ENCODE peak calls at places on chromosomes 3 and 15, in eight cellular contexts. One of them, this sample, is unnamed. For H3K4me1 and H3K9me3, the result is how much of the 10 kb centered on the place peaks cover.

GRCh38 chr3:96863129-96863740 is 48.8 kb downstream of the EPHA6 start:
- DNase-seq in right lobe of liver: no peak
- DNase-seq in A549: no peak
- DNase-seq in heart left ventricle: no peak
- DNase-seq in K562: no peak
- DNase-seq in heart right ventricle: no peak
- DNase-seq in lower lobe of right lung: no peak
- DNase-seq in MM.1S: peak
- DNase-seq in this sample: no peak

GRCh38 chr15:98648654-98649537 is 557 bp downstream of the IGF1R start:
- DNase-seq in right lobe of liver: peak
- DNase-seq in A549: no peak
- DNase-seq in heart left ventricle: peak
- DNase-seq in K562: peak
- DNase-seq in heart right ventricle: peak
- DNase-seq in lower lobe of right lung: peak
- DNase-seq in MM.1S: peak
- DNase-seq in this sample: peak

GRCh38 chr15:65088643-65089021 is 12.1 kb downstream of the KBTBD13 start:
- DNase-seq in right lobe of liver: peak
- DNase-seq in A549: no peak
- DNase-seq in heart left ventricle: no peak
- DNase-seq in K562: no peak
- DNase-seq in heart right ventricle: no peak
- DNase-seq in lower lobe of right lung: no peak
- DNase-seq in MM.1S: no peak
- DNase-seq in this sample: no peak

GRCh38 chr3:127480196-127480933 is 110.2 kb downstream of the TPRA1 start:
- DNase-seq in right lobe of liver: peak
- DNase-seq in A549: no peak
- DNase-seq in heart left ventricle: no peak
- DNase-seq in K562: no peak
- DNase-seq in heart right ventricle: no peak
- DNase-seq in lower lobe of right lung: no peak
- DNase-seq in MM.1S: no peak
- DNase-seq in this sample: no peak

GRCh38 chr15:31257286-31257685 is 69.3 kb upstream of the KLF13 start:
- DNase-seq in right lobe of liver: no peak
- DNase-seq in A549: no peak
- DNase-seq in heart left ventricle: no peak
- DNase-seq in K562: no peak
- DNase-seq in heart right ventricle: no peak
- DNase-seq in lower lobe of right lung: no peak
- DNase-seq in MM.1S: peak
- DNase-seq in this sample: no peak

GRCh38 chr15:53448215-53449001 is 311.1 kb downstream of the WDR72 start:
- DNase-seq in right lobe of liver: no peak
- DNase-seq in A549: no peak
- DNase-seq in heart left ventricle: no peak
- DNase-seq in K562: no peak
- DNase-seq in heart right ventricle: no peak
- DNase-seq in lower lobe of right lung: no peak
- DNase-seq in MM.1S: peak
- DNase-seq in this sample: no peak

GRCh38 chr15:64246364-64247189 is 83.8 kb upstream of the PPIB start:
- DNase-seq in right lobe of liver: no peak
- DNase-seq in A549: peak
- DNase-seq in heart left ventricle: no peak
- DNase-seq in K562: peak
- DNase-seq in heart right ventricle: no peak
- DNase-seq in lower lobe of right lung: no peak
- DNase-seq in MM.1S: peak
- DNase-seq in this sample: no peak

GRCh38 chr15:90063733-90064247 is 38.5 kb downstream of the IDH2 start:
- DNase-seq in right lobe of liver: no peak
- DNase-seq in A549: no peak
- DNase-seq in heart left ventricle: peak
- DNase-seq in K562: peak
- DNase-seq in heart right ventricle: peak
- DNase-seq in lower lobe of right lung: peak
- DNase-seq in MM.1S: no peak
- DNase-seq in this sample: no peak

GRCh38 chr3:58164916-58165821 is 45.6 kb downstream of the DNASE1L3 start:
- DNase-seq in right lobe of liver: no peak
- DNase-seq in A549: no peak
- DNase-seq in heart left ventricle: no peak
- DNase-seq in K562: no peak
- DNase-seq in heart right ventricle: no peak
- DNase-seq in lower lobe of right lung: no peak
- DNase-seq in MM.1S: no peak
- DNase-seq in this sample: no peak

GRCh38 chr3:180934638-180935037 is 22.2 kb downstream of the FXR1 start:
- DNase-seq in right lobe of liver: no peak
- DNase-seq in A549: no peak
- DNase-seq in heart left ventricle: no peak
- DNase-seq in K562: no peak
- DNase-seq in heart right ventricle: no peak
- DNase-seq in lower lobe of right lung: no peak
- DNase-seq in MM.1S: no peak
- DNase-seq in this sample: no peak

GRCh38 chr15:92438471-92438870 is 44.8 kb downstream of the ST8SIA2 start:
- DNase-seq in right lobe of liver: no peak
- DNase-seq in A549: no peak
- DNase-seq in heart left ventricle: no peak
- DNase-seq in K562: no peak
- DNase-seq in heart right ventricle: no peak
- DNase-seq in lower lobe of right lung: no peak
- DNase-seq in MM.1S: no peak
- DNase-seq in this sample: no peak

GRCh38 chr3:133595341-133595740 is 21.9 kb downstream of the CDV3 start:
- DNase-seq in right lobe of liver: no peak
- DNase-seq in A549: no peak
- DNase-seq in heart left ventricle: no peak
- DNase-seq in K562: no peak
- DNase-seq in heart right ventricle: no peak
- DNase-seq in lower lobe of right lung: no peak
- DNase-seq in MM.1S: no peak
- DNase-seq in this sample: no peak

GRCh38 chr3:354433-354832 is 157.9 kb downstream of the CHL1 start:
- DNase-seq in right lobe of liver: no peak
- DNase-seq in A549: peak
- DNase-seq in heart left ventricle: no peak
- DNase-seq in K562: peak
- DNase-seq in heart right ventricle: no peak
- DNase-seq in lower lobe of right lung: no peak
- DNase-seq in MM.1S: peak
- DNase-seq in this sample: peak

GRCh38 chr3:11749486-11749885 is 97.2 kb downstream of the TAMM41 start:
- DNase-seq in right lobe of liver: no peak
- DNase-seq in A549: no peak
- DNase-seq in heart left ventricle: no peak
- DNase-seq in K562: no peak
- DNase-seq in heart right ventricle: no peak
- DNase-seq in lower lobe of right lung: no peak
- DNase-seq in MM.1S: no peak
- DNase-seq in this sample: no peak

GRCh38 chr3:11014253-11014652 is 21.7 kb downstream of the SLC6A1 start:
- DNase-seq in right lobe of liver: no peak
- DNase-seq in A549: no peak
- DNase-seq in heart left ventricle: no peak
- DNase-seq in K562: peak
- DNase-seq in heart right ventricle: no peak
- DNase-seq in lower lobe of right lung: no peak
- DNase-seq in MM.1S: no peak
- DNase-seq in this sample: no peak

GRCh38 chr3:12759097-12759679 is at the start of gene TMEM40:
- DNase-seq in right lobe of liver: no peak
- DNase-seq in A549: no peak
- DNase-seq in heart left ventricle: no peak
- DNase-seq in K562: no peak
- DNase-seq in heart right ventricle: no peak
- DNase-seq in lower lobe of right lung: no peak
- DNase-seq in MM.1S: no peak
- DNase-seq in this sample: no peak

GRCh38 chr3:169581633-169582032 is 81.9 kb downstream of the MECOM start:
- DNase-seq in right lobe of liver: no peak
- DNase-seq in A549: no peak
- DNase-seq in heart left ventricle: no peak
- DNase-seq in K562: no peak
- DNase-seq in heart right ventricle: no peak
- DNase-seq in lower lobe of right lung: no peak
- DNase-seq in MM.1S: no peak
- DNase-seq in this sample: no peak

GRCh38 chr3:134941820-134942219 is 146.8 kb downstream of the EPHB1 start:
- DNase-seq in right lobe of liver: no peak
- DNase-seq in A549: no peak
- DNase-seq in heart left ventricle: no peak
- DNase-seq in K562: no peak
- DNase-seq in heart right ventricle: no peak
- DNase-seq in lower lobe of right lung: no peak
- DNase-seq in MM.1S: no peak
- DNase-seq in this sample: no peak

GRCh38 chr3:134937256-134938023 is 142.4 kb downstream of the EPHB1 start:
- DNase-seq in right lobe of liver: no peak
- DNase-seq in A549: no peak
- DNase-seq in heart left ventricle: peak
- DNase-seq in K562: no peak
- DNase-seq in heart right ventricle: peak
- DNase-seq in lower lobe of right lung: no peak
- DNase-seq in MM.1S: no peak
- DNase-seq in this sample: no peak

GRCh38 chr3:134934933-134935332 is 139.9 kb downstream of the EPHB1 start:
- DNase-seq in right lobe of liver: no peak
- DNase-seq in A549: no peak
- DNase-seq in heart left ventricle: no peak
- DNase-seq in K562: no peak
- DNase-seq in heart right ventricle: no peak
- DNase-seq in lower lobe of right lung: no peak
- DNase-seq in MM.1S: no peak
- DNase-seq in this sample: no peak

GRCh38 chr3:134933997-134934396 is 138.9 kb downstream of the EPHB1 start:
- DNase-seq in right lobe of liver: no peak
- DNase-seq in A549: no peak
- DNase-seq in heart left ventricle: no peak
- DNase-seq in K562: no peak
- DNase-seq in heart right ventricle: no peak
- DNase-seq in lower lobe of right lung: no peak
- DNase-seq in MM.1S: no peak
- DNase-seq in this sample: no peak

DNA sequence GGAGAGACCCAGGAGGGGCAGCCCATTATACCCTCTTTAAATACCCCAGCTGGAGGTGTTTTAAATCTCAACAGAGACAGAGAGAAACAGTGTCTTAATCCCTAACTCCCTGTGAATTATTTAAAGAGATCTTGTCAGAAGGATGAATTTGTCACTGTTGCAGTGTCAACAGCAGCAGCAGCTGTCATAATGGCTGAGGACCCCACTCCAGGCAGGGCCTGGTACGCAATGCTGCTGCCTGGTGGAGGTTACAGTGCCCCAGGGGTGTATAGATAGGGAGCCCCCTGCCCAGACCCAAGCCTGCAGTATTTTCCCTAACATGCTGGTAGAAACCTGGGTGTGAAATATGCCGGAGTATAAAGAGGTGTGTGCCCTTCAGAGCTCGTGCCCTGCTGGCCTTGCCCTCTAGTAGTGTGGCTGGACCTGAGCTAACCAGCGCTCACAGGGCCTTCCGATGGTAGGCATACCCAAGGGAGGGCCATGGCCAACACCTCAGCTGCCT is 143.0 kb downstream of the EPHB1 start:
- DNase-seq in right lobe of liver: no peak
- DNase-seq in A549: no peak
- DNase-seq in heart left ventricle: no peak
- DNase-seq in K562: no peak
- DNase-seq in heart right ventricle: no peak
- DNase-seq in lower lobe of right lung: no peak
- DNase-seq in MM.1S: no peak
- DNase-seq in this sample: no peak
- H3K4me1 ChIP-seq in right lobe of liver: under half
- H3K4me1 ChIP-seq in A549: under half
- H3K4me1 ChIP-seq in heart left ventricle: under half
- H3K4me1 ChIP-seq in K562: under half
- H3K4me1 ChIP-seq in heart right ventricle: under half
- H3K4me1 ChIP-seq in lower lobe of right lung: under half
- H3K4me1 ChIP-seq in MM.1S: under half
- H3K4me1 ChIP-seq in this sample: under half

DNA sequence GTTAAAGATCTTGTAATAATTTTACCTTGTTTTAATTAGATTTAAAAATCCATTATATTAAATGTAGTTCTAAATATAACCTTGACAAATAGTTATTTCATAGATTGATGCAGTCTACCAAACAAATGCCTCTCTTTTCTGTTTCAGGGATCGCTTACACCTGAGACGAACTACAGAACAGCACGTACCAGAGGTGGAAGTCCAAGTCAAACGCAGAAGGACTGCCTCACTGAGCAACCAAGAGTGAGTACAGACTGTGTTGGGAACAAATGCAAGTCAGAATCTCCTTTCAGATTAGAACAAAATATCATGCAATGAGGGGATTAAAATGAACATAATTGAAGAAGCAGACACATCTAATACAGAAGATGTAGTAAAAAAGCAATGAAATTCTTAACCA is 7.2 kb downstream of the SNRPN start:
- DNase-seq in right lobe of liver: no peak
- DNase-seq in A549: no peak
- DNase-seq in heart left ventricle: no peak
- DNase-seq in K562: no peak
- DNase-seq in heart right ventricle: no peak
- DNase-seq in lower lobe of right lung: no peak
- DNase-seq in MM.1S: no peak
- DNase-seq in this sample: no peak
- H3K9me3 ChIP-seq in right lobe of liver: under half
- H3K9me3 ChIP-seq in A549: under half
- H3K9me3 ChIP-seq in heart left ventricle: under half
- H3K9me3 ChIP-seq in K562: under half
- H3K9me3 ChIP-seq in heart right ventricle: under half
- H3K9me3 ChIP-seq in lower lobe of right lung: under half
- H3K9me3 ChIP-seq in MM.1S: under half
- H3K9me3 ChIP-seq in this sample: under half

DNA sequence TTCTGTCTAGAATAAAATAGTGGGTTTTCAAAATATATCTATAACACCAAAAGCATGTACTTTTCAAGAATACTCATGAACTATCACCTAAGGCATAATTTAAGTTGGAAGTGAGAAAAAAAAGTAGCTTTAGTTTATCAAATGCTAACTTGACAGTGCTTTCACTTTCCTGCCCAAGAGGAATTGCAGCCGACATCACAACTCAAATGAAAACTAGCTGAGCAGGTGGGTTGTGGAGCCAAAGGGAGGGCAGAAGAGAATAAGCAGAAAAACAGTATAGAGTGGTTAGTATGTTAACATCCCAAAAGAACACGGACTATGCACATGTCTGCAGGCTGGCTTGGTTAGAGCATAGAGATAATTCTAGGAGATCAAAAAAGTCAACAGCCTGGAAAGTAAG is 120.9 kb downstream of the NEDD4 start:
- DNase-seq in right lobe of liver: no peak
- DNase-seq in A549: no peak
- DNase-seq in heart left ventricle: no peak
- DNase-seq in K562: no peak
- DNase-seq in heart right ventricle: no peak
- DNase-seq in lower lobe of right lung: no peak
- DNase-seq in MM.1S: no peak
- DNase-seq in this sample: no peak
- H3K4me3 ChIP-seq in right lobe of liver: no peak
- H3K4me3 ChIP-seq in A549: peak
- H3K4me3 ChIP-seq in heart left ventricle: peak
- H3K4me3 ChIP-seq in K562: no peak
- H3K4me3 ChIP-seq in heart right ventricle: peak
- H3K4me3 ChIP-seq in lower lobe of right lung: no peak
- H3K4me3 ChIP-seq in MM.1S: no peak
- H3K4me3 ChIP-seq in this sample: no peak

GRCh38 chr3:4823385-4823784 is 155.9 kb upstream of the BHLHE40 start:
- DNase-seq in right lobe of liver: no peak
- DNase-seq in A549: no peak
- DNase-seq in heart left ventricle: no peak
- DNase-seq in K562: no peak
- DNase-seq in heart right ventricle: no peak
- DNase-seq in lower lobe of right lung: no peak
- DNase-seq in MM.1S: no peak
- DNase-seq in this sample: no peak
- H3K4me1 ChIP-seq in right lobe of liver: under half
- H3K4me1 ChIP-seq in A549: half or more
- H3K4me1 ChIP-seq in heart left ventricle: half or more
- H3K4me1 ChIP-seq in K562: half or more
- H3K4me1 ChIP-seq in heart right ventricle: under half
- H3K4me1 ChIP-seq in lower lobe of right lung: under half
- H3K4me1 ChIP-seq in MM.1S: under half
- H3K4me1 ChIP-seq in this sample: half or more